ENCODE peak calls at places on chromosome 10, in five cellular contexts. M is activated CD4-positive, CD25-positive, alpha-beta regulatory T cell treated with anti-CD3 and anti-CD28 coated beads, Interleukin-2, amount 50 U/mL, for 72 hours; S is fibroblast of lung; V is LHCN-M2; T is NCI-H1092. E is an unnamed sample.

GRCh38 chr10:124647421-124648130 is 96.6 kb downstream of the FAM53B start:
- DNase-seq in T (no peak), S (peak), M (peak), V (peak), E (peak)

GRCh38 chr10:99394761-99395386 is 35.5 kb downstream of the GOT1 start:
- DNase-seq in S (no peak), T (no peak), M (no peak), V (no peak), E (no peak)

GRCh38 chr10:28533315-28533564 is 322 bp downstream of the WAC start:
- DNase-seq in S (no peak), T (no peak), V (no peak), M (no peak), E (no peak)

GRCh38 chr10:63465293-63466167 is at the start of gene JMJD1C:
- DNase-seq in S (peak), V (peak), T (peak), M (peak), E (no peak)

GRCh38 chr10:126702181-126702580 is 31.7 kb upstream of the C10orf90 start:
- DNase-seq in T (no peak), M (no peak), S (peak), V (peak), E (no peak)

GRCh38 chr10:48924988-48925387 is 14.7 kb downstream of the LRRC18 start:
- DNase-seq in T (no peak), M (no peak), V (no peak), S (no peak), E (no peak)

GRCh38 chr10:101293007-101293723 is 60.8 kb upstream of the BTRC start:
- DNase-seq in V (no peak), M (no peak), S (no peak), T (no peak), E (no peak)

GRCh38 chr10:96448021-96448457 is 65.7 kb downstream of the TLL2 start:
- DNase-seq in M (no peak), S (no peak), T (no peak), V (peak), E (no peak)

GRCh38 chr10:129784286-129784685 is 179.8 kb downstream of the EBF3 start:
- DNase-seq in V (peak), S (no peak), T (no peak), M (no peak), E (no peak)

GRCh38 chr10:127973810-127974311 is 67.0 kb downstream of the PTPRE start:
- DNase-seq in S (no peak), V (peak), T (no peak), M (no peak), E (no peak)

GRCh38 chr10:78664929-78665525 is 403.7 kb upstream of the ZMIZ1 start:
- DNase-seq in T (no peak), S (peak), M (no peak), V (peak), E (no peak)

GRCh38 chr10:71737356-71738172 is 18.0 kb upstream of the C10orf105 start:
- DNase-seq in V (no peak), S (no peak), M (no peak), T (no peak), E (no peak)

GRCh38 chr10:105017116-105017515 is 376.0 kb downstream of the SORCS3 start:
- DNase-seq in S (no peak), M (no peak), T (no peak), V (no peak), E (no peak)

GRCh38 chr10:90480466-90480865 is 377.4 kb downstream of the HTR7 start:
- DNase-seq in S (no peak), M (no peak), T (no peak), V (no peak), E (no peak)

GRCh38 chr10:124598196-124598595 is 136.6 kb downstream of the LHPP start:
- DNase-seq in S (no peak), M (no peak), T (no peak), V (no peak), E (no peak)

GRCh38 chr10:127151981-127152699 is 44.3 kb downstream of the INSYN2A start:
- DNase-seq in M (no peak), T (no peak), S (peak), V (no peak), E (no peak)

GRCh38 chr10:43311794-43312193 is 44.9 kb upstream of the RASGEF1A start:
- DNase-seq in V (no peak), M (no peak), T (no peak), S (no peak), E (no peak)

GRCh38 chr10:49474901-49475300 is 64.0 kb downstream of the ERCC6 start:
- DNase-seq in M (no peak), S (no peak), V (peak), T (no peak), E (no peak)

GRCh38 chr10:71367279-71367678 is 29.4 kb upstream of the CDH23 start:
- DNase-seq in M (no peak), T (no peak), S (no peak), V (no peak), E (no peak)

GRCh38 chr10:79328737-79329504 is 18.3 kb upstream of the PPIF start:
- DNase-seq in S (no peak), V (no peak), T (no peak), M (no peak), E (no peak)

GRCh38 chr10:98411768-98412167 is 3.2 kb downstream of the PYROXD2 start:
- DNase-seq in S (peak), M (no peak), V (peak), T (no peak), E (no peak)

GRCh38 chr10:88032566-88032965 is 169.1 kb downstream of the PTEN start:
- DNase-seq in M (no peak), S (peak), V (peak), T (no peak), E (no peak)

GRCh38 chr10:112361951-112362770 is 11.8 kb upstream of the ACSL5 start:
- DNase-seq in S (peak), M (no peak), V (peak), T (no peak), E (peak)

GRCh38 chr10:36720931-36721330 is 404.5 kb upstream of the ANKRD30A start:
- DNase-seq in T (no peak), M (no peak), V (no peak), S (peak), E (no peak)

GRCh38 chr10:49766484-49766883 is 4.4 kb upstream of the OGDHL start:
- DNase-seq in V (no peak), T (no peak), M (no peak), S (no peak), E (no peak)

GRCh38 chr10:21860718-21861117 is 142.8 kb downstream of the DNAJC1 start:
- DNase-seq in M (no peak), T (no peak), V (peak), S (no peak), E (no peak)

GRCh38 chr10:44627591-44628354 is 242.9 kb upstream of the CXCL12 start:
- DNase-seq in S (peak), V (no peak), T (no peak), M (no peak), E (no peak)

E was measured in COLO829.